ENCODE peak calls at places on chromosomes 16 and 17, in six cellular contexts. One of them, this sample, is unnamed.

GRCh38 chr16:13453938-13454553 is 465.9 kb upstream of the ERCC4 start:
- DNase-seq in EL: no peak
- DNase-seq in M059J: peak; percentile 34
- DNase-seq in ureter: no peak
- DNase-seq in WTC11: peak; percentile 52
- DNase-seq in amniotic stem cell: no peak
- DNase-seq in this sample: peak; percentile 13

GRCh38 chr17:77286641-77287431 is 146.1 kb downstream of the SEC14L1 start:
- DNase-seq in EL: peak; percentile 83
- DNase-seq in M059J: peak; percentile 99
- DNase-seq in ureter: peak; percentile 92
- DNase-seq in WTC11: no peak
- DNase-seq in amniotic stem cell: no peak
- DNase-seq in this sample: peak; percentile 85

GRCh38 chr16:76201385-76201784 is 75.8 kb upstream of the CNTNAP4 start:
- DNase-seq in EL: no peak
- DNase-seq in M059J: no peak
- DNase-seq in ureter: no peak
- DNase-seq in WTC11: no peak
- DNase-seq in amniotic stem cell: no peak
- DNase-seq in this sample: no peak

GRCh38 chr16:64589836-64590235 is 532.0 kb downstream of the CDH11 start:
- DNase-seq in EL: peak; percentile 78
- DNase-seq in M059J: peak; percentile 4
- DNase-seq in ureter: no peak
- DNase-seq in WTC11: no peak
- DNase-seq in amniotic stem cell: peak; percentile 29
- DNase-seq in this sample: peak; percentile 4

GRCh38 chr16:65044861-65045260 is 77.0 kb downstream of the CDH11 start:
- DNase-seq in EL: peak; percentile 83
- DNase-seq in M059J: peak; percentile 84
- DNase-seq in ureter: no peak
- DNase-seq in WTC11: no peak
- DNase-seq in amniotic stem cell: peak; percentile 31
- DNase-seq in this sample: peak; percentile 2

GRCh38 chr16:50099957-50100648 is 34.3 kb downstream of the HEATR3 start:
- DNase-seq in EL: no peak
- DNase-seq in M059J: no peak
- DNase-seq in ureter: no peak
- DNase-seq in WTC11: no peak
- DNase-seq in amniotic stem cell: no peak
- DNase-seq in this sample: no peak

GRCh38 chr16:81521141-81521626 is 76.6 kb downstream of the CMIP start:
- DNase-seq in EL: no peak
- DNase-seq in M059J: no peak
- DNase-seq in ureter: no peak
- DNase-seq in WTC11: no peak
- DNase-seq in amniotic stem cell: no peak
- DNase-seq in this sample: no peak

GRCh38 chr16:73433493-73434307 is 385.8 kb upstream of the ZFHX3 start:
- DNase-seq in EL: no peak
- DNase-seq in M059J: no peak
- DNase-seq in ureter: no peak
- DNase-seq in WTC11: no peak
- DNase-seq in amniotic stem cell: no peak
- DNase-seq in this sample: no peak

GRCh38 chr17:73720187-73720834 is 76.1 kb upstream of the SDK2 start:
- DNase-seq in EL: no peak
- DNase-seq in M059J: no peak
- DNase-seq in ureter: no peak
- DNase-seq in WTC11: no peak
- DNase-seq in amniotic stem cell: no peak
- DNase-seq in this sample: no peak

This sample was measured in ELR.